ENCODE peak calls at places on chromosome 2, in six cellular contexts. E is colonic mucosa, S is HCT116, R is NCI-H1694, M is H9, B is NCI-H2171. K is an unnamed sample.
A peak's percentile ranks its signal among the peaks of the same experiment; 100 is the strongest.

GRCh38 chr2:217553689-217554088 is 449.1 kb downstream of the TNS1 start:
- DNase-seq in S (no peak), M (no peak), R (no peak), E (no peak), B (no peak), K (no peak)

GRCh38 chr2:151973013-151973900 is 125.6 kb downstream of the CACNB4 start:
- DNase-seq in B (no peak), S (no peak), E (no peak), M (no peak), R (peak; percentile 7), K (no peak)

GRCh38 chr2:122193622-122194021 is 438.2 kb downstream of the TSN start:
- DNase-seq in B (no peak), E (no peak), R (no peak), S (no peak), M (no peak), K (no peak)

GRCh38 chr2:135819211-135819610 is 17.8 kb downstream of the LCT start:
- DNase-seq in M (peak; percentile 65), B (no peak), E (no peak), S (peak; percentile 21), R (no peak), K (no peak)

GRCh38 chr2:60459896-60460295 is 93.6 kb downstream of the BCL11A start:
- DNase-seq in S (no peak), R (no peak), B (no peak), E (no peak), M (no peak), K (no peak)

GRCh38 chr2:3126171-3126685 is 251.4 kb downstream of the EIPR1 start:
- DNase-seq in R (no peak), M (no peak), E (no peak), B (no peak), S (no peak), K (no peak)

GRCh38 chr2:108145551-108145950 is 94.2 kb upstream of the SULT1C3 start:
- DNase-seq in S (no peak), M (no peak), E (no peak), R (no peak), B (no peak), K (no peak)

GRCh38 chr2:133498615-133499585 is 69.4 kb downstream of the NCKAP5 start:
- DNase-seq in E (peak; percentile 42), B (no peak), M (no peak), S (no peak), R (no peak), K (no peak)

GRCh38 chr2:147525724-147526489 is 318.9 kb upstream of the ACVR2A start:
- DNase-seq in R (no peak), B (no peak), E (no peak), S (no peak), M (no peak), K (no peak)

GRCh38 chr2:12718662-12719399 is 2.1 kb downstream of the TRIB2 start:
- DNase-seq in E (no peak), M (peak; percentile 40), B (peak; percentile 21), R (no peak), S (no peak), K (no peak)

GRCh38 chr2:146847846-146848245 is 997.0 kb upstream of the ACVR2A start:
- DNase-seq in R (no peak), S (no peak), B (no peak), M (no peak), E (no peak), K (no peak)

GRCh38 chr2:44342854-44343253 is 18.4 kb downstream of the PREPL start:
- DNase-seq in R (peak; percentile 51), E (no peak), B (no peak), M (no peak), S (no peak), K (no peak)

GRCh38 chr2:230974096-230974913 is 21.6 kb upstream of the SPATA3 start:
- DNase-seq in M (no peak), S (no peak), B (no peak), R (no peak), E (no peak), K (peak; percentile 25)

GRCh38 chr2:85611705-85612587 is at the start of gene C2orf68:
- DNase-seq in R (peak; percentile 72), B (peak; percentile 89), M (peak; percentile 95), E (peak; percentile 95), S (peak; percentile 81), K (no peak)

GRCh38 chr2:85647823-85648526 is 20.0 kb downstream of the SFTPB start:
- DNase-seq in B (no peak), E (no peak), S (no peak), M (no peak), R (no peak), K (no peak)

GRCh38 chr2:206031162-206031784 is 54.7 kb downstream of the INO80D start:
- DNase-seq in S (no peak), E (no peak), M (no peak), B (no peak), R (no peak), K (no peak)